ENCODE peak calls at places on chromosomes 1 and 21, in four cellular contexts. Q, J, E and G are unnamed samples.

GRCh38 chr1:234500269-234500668 is 21.3 kb upstream of the TARBP1 start:
- DNase-seq in E (no peak), Q (peak), J (no peak), G (no peak)

GRCh38 chr21:44965251-44966022 is 25.6 kb downstream of the SLX9 start:
- DNase-seq in E (no peak), J (no peak), Q (no peak), G (no peak)

GRCh38 chr1:239792157-239792556 is 299.5 kb upstream of the FMN2 start:
- DNase-seq in E (no peak), Q (no peak), J (no peak), G (no peak)

GRCh38 chr1:145758116-145758515 is 38.8 kb downstream of the CD160 start:
- DNase-seq in E (no peak), J (no peak), Q (no peak), G (no peak)

GRCh38 chr1:30191154-30191702 is 532.2 kb downstream of the MATN1 start:
- DNase-seq in J (no peak), E (peak), Q (no peak), G (no peak)

GRCh38 chr21:45632897-45633260 is 10.6 kb upstream of the PCBP3 start:
- DNase-seq in J (no peak), E (no peak), Q (no peak), G (no peak)

GRCh38 chr1:43858324-43858723 is 75.3 kb upstream of the ARTN start:
- DNase-seq in E (no peak), J (no peak), Q (peak), G (no peak)

GRCh38 chr1:204709021-204709420 is 23.5 kb upstream of the LRRN2 start:
- DNase-seq in E (no peak), Q (no peak), J (no peak), G (no peak)

GRCh38 chr1:180194546-180195207 is 35.4 kb upstream of the LHX4 start:
- DNase-seq in E (no peak), J (no peak), Q (no peak), G (no peak)

GRCh38 chr21:46317710-46318463 is 5.8 kb downstream of the C21orf58 start:
- DNase-seq in Q (peak), J (no peak), E (no peak), G (no peak)

GRCh38 chr1:58262702-58263101 is 283.8 kb downstream of the OMA1 start:
- DNase-seq in E (no peak), Q (no peak), J (no peak), G (no peak)

GRCh38 chr1:230188826-230189225 is 121.8 kb downstream of the GALNT2 start:
- DNase-seq in E (no peak), Q (no peak), J (no peak), G (no peak)

GRCh38 chr1:53061859-53062714 is at the start of gene PODN:
- DNase-seq in E (no peak), Q (no peak), J (no peak), G (no peak)

GRCh38 chr1:8396912-8397406 is 79.0 kb downstream of the SLC45A1 start:
- DNase-seq in J (no peak), Q (no peak), E (no peak), G (no peak)

GRCh38 chr1:9557624-9558023 is 18.4 kb downstream of the SLC25A33 start:
- DNase-seq in J (no peak), Q (no peak), E (no peak), G (no peak)

GRCh38 chr1:85047472-85048295 is 616 bp downstream of the MCOLN3 start:
- DNase-seq in E (no peak), Q (peak), J (peak), G (no peak)

GRCh38 chr1:246566808-246567154 is 525 bp downstream of the CNST start:
- DNase-seq in E (no peak), Q (no peak), J (no peak), G (no peak)

GRCh38 chr1:60547821-60548220 is 474.3 kb upstream of the C1orf87 start:
- DNase-seq in Q (no peak), J (no peak), E (no peak), G (no peak)

GRCh38 chr1:103220503-103221095 is 112.3 kb upstream of the COL11A1 start:
- DNase-seq in Q (no peak), J (no peak), E (no peak), G (no peak)

GRCh38 chr1:162279099-162279498 is 97.6 kb downstream of the SPATA46 start:
- DNase-seq in J (no peak), Q (no peak), E (no peak), G (no peak)

GRCh38 chr1:224067621-224068457 is 46.1 kb upstream of the FBXO28 start:
- DNase-seq in J (no peak), Q (no peak), E (no peak), G (no peak)

GRCh38 chr1:48069662-48070432 is 72.7 kb upstream of the TRABD2B start:
- DNase-seq in E (no peak), J (no peak), Q (no peak), G (no peak)

GRCh38 chr1:66022904-66023620 is 230.4 kb downstream of the PDE4B start:
- DNase-seq in J (no peak), Q (no peak), E (no peak), G (no peak)

GRCh38 chr1:61699893-61700851 is 24.8 kb downstream of the TM2D1 start:
- DNase-seq in J (no peak), Q (no peak), E (no peak), G (no peak)

GRCh38 chr1:32701951-32702598 is 495 bp downstream of the SYNC start:
- DNase-seq in E (no peak), J (no peak), Q (peak), G (no peak)

GRCh38 chr1:150558328-150558727 is 9.1 kb downstream of the ADAMTSL4 start:
- DNase-seq in Q (no peak), J (no peak), E (no peak), G (no peak)

DNA sequence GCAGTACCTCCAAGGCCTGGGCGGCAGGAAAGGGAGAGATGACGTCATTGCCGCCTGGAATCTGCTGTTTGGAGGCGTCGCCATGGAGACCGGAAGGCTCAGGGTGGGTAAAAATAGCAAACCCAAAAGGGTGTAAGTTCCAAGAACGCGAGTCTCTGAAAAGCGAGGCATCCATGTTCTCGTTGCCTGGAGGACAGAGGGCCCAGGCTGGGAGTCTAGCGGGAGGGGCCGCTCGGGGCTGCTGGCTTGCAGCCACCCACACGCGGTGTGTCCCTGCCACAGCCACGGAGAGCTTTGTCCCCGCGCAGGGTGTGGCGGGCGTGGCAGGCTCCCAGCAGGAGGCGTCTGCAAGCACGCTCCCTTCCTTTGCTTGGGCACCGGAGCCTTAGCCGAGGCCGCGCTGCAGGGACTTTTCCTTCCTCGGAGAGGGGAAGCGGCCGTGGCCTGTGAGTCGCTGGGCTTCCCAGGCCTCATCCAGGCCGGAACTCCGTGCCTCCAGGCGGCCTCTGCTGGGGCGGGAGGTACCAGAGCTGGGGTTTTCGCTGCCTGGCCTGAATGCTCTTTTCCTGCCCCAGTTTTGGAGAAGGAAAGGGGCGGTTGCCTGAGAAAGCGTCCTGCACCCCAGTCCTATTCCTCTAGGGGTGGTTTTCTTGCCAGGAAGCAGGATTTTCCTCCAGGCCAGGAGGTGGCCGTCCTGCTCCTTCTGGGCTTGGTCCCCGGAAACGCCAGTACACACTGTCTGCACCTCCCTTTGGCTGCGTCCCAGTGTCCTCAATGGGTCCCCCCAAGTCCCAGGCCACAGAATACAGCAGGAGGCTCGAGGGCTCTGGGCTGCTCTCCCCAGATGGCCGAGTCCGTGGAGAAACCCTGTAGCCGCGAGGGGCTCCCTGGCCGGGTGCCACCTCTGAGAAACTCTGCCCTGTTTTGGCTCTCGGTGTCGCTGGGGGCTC is 15.3 kb upstream of the SKI start:
- DNase-seq in J (no peak), E (peak), Q (peak), G (no peak)
- TF ChIP-seq CTCF in J (peak), E (no peak), Q (peak), G (no peak)

GRCh38 chr1:153361129-153362109 is 3.8 kb downstream of the S100A9 start:
- DNase-seq in E (no peak), Q (no peak), J (no peak), G (no peak)

GRCh38 chr1:153364181-153364580 is 6.5 kb downstream of the S100A9 start:
- DNase-seq in J (no peak), Q (no peak), E (no peak), G (no peak)

GRCh38 chr1:153360592-153360991 is 2.9 kb downstream of the S100A9 start:
- DNase-seq in E (no peak), J (no peak), Q (no peak), G (no peak)

GRCh38 chr1:153363641-153364040 is 6.0 kb downstream of the S100A9 start:
- DNase-seq in Q (no peak), J (no peak), E (no peak), G (no peak)

GRCh38 chr1:153362187-153362586 is 4.5 kb downstream of the S100A9 start:
- DNase-seq in E (no peak), J (no peak), Q (no peak), G (no peak)
- TF ChIP-seq CTCF in E (no peak), J (no peak), Q (no peak), G (no peak)

DNA sequence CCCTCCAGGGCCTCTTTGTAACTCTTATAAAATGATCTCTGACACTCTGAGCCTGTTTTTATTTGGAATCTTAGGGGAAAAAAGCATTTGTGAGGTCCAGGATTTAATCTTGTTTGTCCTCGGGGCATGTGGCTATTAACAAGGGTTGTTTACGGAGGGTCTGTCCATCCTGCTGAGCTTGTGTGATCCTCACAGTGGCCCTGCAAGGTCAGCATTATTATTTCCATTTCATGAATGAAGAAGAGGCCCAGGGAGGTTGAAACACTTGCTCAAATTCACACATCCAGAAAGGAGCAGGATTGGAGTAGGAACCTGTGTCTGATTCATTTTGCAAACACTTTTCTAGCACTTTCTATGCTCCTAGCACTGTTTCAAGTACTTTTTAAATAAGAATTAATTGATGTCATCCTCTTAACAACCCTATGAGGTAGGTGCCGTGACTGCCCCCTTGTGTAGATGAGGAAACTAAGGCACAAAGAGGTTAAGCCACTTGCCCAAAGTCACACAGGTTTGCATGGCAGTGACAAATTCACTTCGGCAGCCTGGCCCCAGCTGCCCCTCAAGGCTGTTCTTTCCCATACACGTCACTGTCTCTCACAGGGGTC is 178.9 kb downstream of the MIS18A start:
- DNase-seq in E (no peak), J (no peak), Q (no peak), G (no peak)
- TF ChIP-seq CTCF in E (no peak), J (peak), Q (no peak), G (peak)

GRCh38 chr1:210855440-210855839 is 278.5 kb downstream of the KCNH1 start:
- DNase-seq in E (no peak), Q (no peak), J (peak), G (no peak)
- TF ChIP-seq CTCF in E (no peak), Q (no peak), J (no peak), G (no peak)

GRCh38 chr1:221740941-221741363 is 937 bp downstream of the DUSP10 start:
- DNase-seq in Q (peak), J (no peak), E (no peak), G (no peak)

GRCh38 chr1:221742555-221743415 is 896 bp upstream of the DUSP10 start:
- DNase-seq in Q (peak), E (no peak), J (peak), G (no peak)

GRCh38 chr1:221741971-221742554 is at the start of gene DUSP10:
- DNase-seq in J (peak), Q (peak), E (peak), G (peak)

GRCh38 chr1:221740260-221740830 is 1.5 kb downstream of the DUSP10 start:
- DNase-seq in Q (no peak), E (no peak), J (no peak), G (no peak)

GRCh38 chr1:221741364-221741970 is 422 bp downstream of the DUSP10 start:
- DNase-seq in J (no peak), E (no peak), Q (peak), G (no peak)
- TF ChIP-seq CTCF in J (no peak), E (no peak), Q (no peak), G (no peak)

GRCh38 chr1:175376194-175376593 is 183.6 kb upstream of the KIAA0040 start:
- DNase-seq in Q (no peak), E (no peak), J (no peak), G (no peak)
- TF ChIP-seq CTCF in Q (peak), E (no peak), J (peak), G (peak)

GRCh38 chr1:232953176-232953524 is 2.7 kb downstream of the NTPCR start:
- DNase-seq in J (no peak), E (no peak), Q (no peak), G (no peak)
- TF ChIP-seq CTCF in J (no peak), E (no peak), Q (no peak), G (no peak)